ENCODE peak calls at places on chromosomes 1 and 21, in four cellular contexts. J, A, T and Z are unnamed samples. For H3K27me3, the result is how much of the 10 kb centered on the place peaks cover.

GRCh38 chr1:61472876-61473275 is 252.1 kb downstream of the TM2D1 start:
- DNase-seq in T (no peak), A (no peak), J (no peak), Z (no peak)

GRCh38 chr1:54594463-54594862 is 28.9 kb downstream of the FAM151A start:
- DNase-seq in T (no peak), A (no peak), J (no peak), Z (no peak)

GRCh38 chr1:59162665-59163064 is 134.2 kb upstream of the FGGY start:
- DNase-seq in A (no peak), J (no peak), T (no peak), Z (no peak)

GRCh38 chr1:52523376-52523775 is 29.5 kb downstream of the TUT4 start:
- DNase-seq in J (no peak), T (no peak), A (no peak), Z (no peak)

GRCh38 chr1:82901118-82901517 is 1097.8 kb downstream of the TTLL7 start:
- DNase-seq in J (no peak), T (no peak), A (no peak), Z (no peak)

GRCh38 chr1:159931101-159931816 is 6.0 kb upstream of the TAGLN2 start:
- DNase-seq in J (no peak), A (no peak), T (no peak), Z (no peak)

GRCh38 chr21:45644041-45644906 is 749 bp downstream of the PCBP3 start:
- DNase-seq in A (no peak), J (no peak), T (no peak), Z (no peak)

GRCh38 chr1:46691997-46692790 is 20.5 kb downstream of the TEX38 start:
- DNase-seq in T (no peak), A (no peak), J (no peak), Z (no peak)

GRCh38 chr1:184465489-184466146 is 78.8 kb downstream of the C1orf21 start:
- DNase-seq in A (no peak), J (no peak), T (no peak), Z (no peak)

GRCh38 chr1:230299148-230300006 is 126.8 kb downstream of the PGBD5 start:
- DNase-seq in A (no peak), J (peak), T (peak), Z (no peak)

GRCh38 chr1:200279810-200280411 is 129.9 kb downstream of the ZNF281 start:
- DNase-seq in A (peak), T (peak), J (peak), Z (peak)

GRCh38 chr1:11670747-11671146 is 6.7 kb downstream of the FBXO6 start:
- DNase-seq in J (no peak), A (no peak), T (no peak), Z (no peak)

GRCh38 chr1:28421744-28422143 is 52.2 kb downstream of the PHACTR4 start:
- DNase-seq in A (no peak), T (no peak), J (no peak), Z (no peak)

GRCh38 chr1:41496080-41497055 is 11.9 kb upstream of the EDN2 start:
- DNase-seq in J (peak), T (peak), A (peak), Z (peak)

GRCh38 chr1:201426395-201427310 is 5.1 kb upstream of the TNNI1 start:
- DNase-seq in A (no peak), T (no peak), J (no peak), Z (no peak)

GRCh38 chr1:201461783-201462441 is 7.1 kb downstream of the PHLDA3 start:
- DNase-seq in T (peak), A (peak), J (peak), Z (no peak)

GRCh38 chr21:18245493-18245967 is 897 bp downstream of the CHODL start:
- DNase-seq in J (no peak), T (peak), A (no peak), Z (no peak)

GRCh38 chr1:54851928-54852524 is 35.0 kb downstream of the DHCR24 start:
- DNase-seq in T (no peak), A (no peak), J (no peak), Z (no peak)

GRCh38 chr1:168085401-168085872 is 51.3 kb downstream of the GPR161 start:
- DNase-seq in T (peak), J (no peak), A (peak), Z (no peak)

GRCh38 chr1:7007902-7008301 is 222.6 kb downstream of the CAMTA1 start:
- DNase-seq in J (no peak), T (no peak), A (no peak), Z (no peak)

GRCh38 chr1:245475116-245475515 is 320.3 kb downstream of the KIF26B start:
- DNase-seq in T (no peak), J (no peak), A (no peak), Z (no peak)

GRCh38 chr1:88610687-88611086 is 73.4 kb upstream of the PKN2 start:
- DNase-seq in J (no peak), T (no peak), A (no peak), Z (no peak)

GRCh38 chr1:182631058-182631677 is 27.0 kb upstream of the RGS16 start:
- DNase-seq in T (no peak), A (no peak), J (no peak), Z (no peak)

GRCh38 chr1:187261637-187262036 is 432.9 kb downstream of the PLA2G4A start:
- DNase-seq in T (no peak), A (no peak), J (no peak), Z (no peak)

GRCh38 chr1:59232209-59232608 is 64.7 kb upstream of the FGGY start:
- DNase-seq in A (no peak), T (peak), J (no peak), Z (no peak)

GRCh38 chr1:216005916-216006315 is 417.3 kb downstream of the USH2A start:
- DNase-seq in T (no peak), J (no peak), A (no peak), Z (no peak)

GRCh38 chr1:69523032-69523431 is 44.7 kb upstream of the LRRC7 start:
- DNase-seq in T (no peak), A (no peak), J (no peak), Z (no peak)

GRCh38 chr1:245484176-245484575 is 329.4 kb downstream of the KIF26B start:
- DNase-seq in T (no peak), J (no peak), A (no peak), Z (peak)

GRCh38 chr1:205563927-205564441 is 59.5 kb downstream of the CDK18 start:
- DNase-seq in T (no peak), J (no peak), A (no peak), Z (no peak)

GRCh38 chr1:2845874-2846273 is 44.4 kb upstream of the TTC34 start:
- DNase-seq in T (no peak), J (no peak), A (no peak), Z (no peak)
- H3K27me3 ChIP-seq in T (under half), J (under half), A (under half), Z (under half)

GRCh38 chr1:228548788-228549187 is 61.6 kb downstream of the RNF187 start:
- DNase-seq in A (no peak), T (no peak), J (no peak), Z (no peak)
- H3K27me3 ChIP-seq in A (under half), T (under half), J (under half), Z (under half)

GRCh38 chr1:22212400-22213233 is 69.7 kb upstream of the WNT4 start:
- DNase-seq in T (no peak), J (no peak), A (no peak), Z (no peak)
- H3K27me3 ChIP-seq in T (under half), J (under half), A (under half), Z (half or more)

DNA sequence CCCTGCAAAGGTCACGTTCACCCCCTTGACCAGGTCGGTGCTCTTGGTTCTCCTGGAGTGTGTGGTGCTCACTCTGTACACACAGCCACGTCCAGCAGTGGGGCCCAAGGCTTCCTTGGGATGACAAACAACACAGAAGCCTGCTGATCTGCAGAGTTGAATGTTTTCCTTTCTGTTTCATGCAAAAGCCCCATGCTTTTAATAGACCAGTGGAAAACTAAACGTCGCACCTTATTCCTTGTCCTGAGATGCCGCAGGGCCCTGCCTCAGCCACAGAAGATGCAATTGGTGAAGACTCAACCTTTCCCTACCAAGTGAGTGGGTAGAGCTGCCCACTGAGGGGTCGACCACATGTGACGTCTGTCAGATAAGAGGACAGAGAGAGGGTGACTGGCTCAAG is 5.8 kb upstream of the PDPN start:
- DNase-seq in T (no peak), A (no peak), J (no peak), Z (no peak)
- H3K27me3 ChIP-seq in T (under half), A (under half), J (under half), Z (under half)

GRCh38 chr1:31413405-31414005 is 492 bp downstream of the SERINC2 start:
- DNase-seq in J (peak), A (peak), T (peak), Z (peak)
- H3K27me3 ChIP-seq in J (under half), A (under half), T (under half), Z (under half)